ENCODE peak calls at places on chromosomes 11 and 22, in eight cellular contexts. U, J, V, S, G, T, E and K are unnamed samples.

GRCh38 chr22:49880281-49880680 is 26.6 kb downstream of the ZBED4 start:
- DNase-seq in U (no peak), J (no peak), V (no peak), S (no peak), G (no peak), T (no peak), E (no peak), K (peak; percentile 21)

GRCh38 chr11:28673687-28674431 is 565.7 kb downstream of the METTL15 start:
- DNase-seq in U (peak; percentile 85), J (no peak), V (peak; percentile 13), S (peak; percentile 46), G (no peak), T (no peak), E (no peak), K (no peak)

GRCh38 chr11:117454564-117454917 is 126.9 kb downstream of the CEP164 start:
- DNase-seq in U (no peak), J (no peak), V (no peak), S (no peak), G (no peak), T (no peak), E (no peak), K (no peak)

GRCh38 chr22:44392446-44392921 is 79.7 kb upstream of the SHISAL1 start:
- DNase-seq in U (peak; percentile 69), J (no peak), V (peak; percentile 11), S (peak; percentile 24), G (no peak), T (no peak), E (no peak), K (no peak)

GRCh38 chr11:24521586-24521985 is 24.7 kb downstream of the LUZP2 start:
- DNase-seq in U (no peak), J (no peak), V (no peak), S (no peak), G (no peak), T (no peak), E (no peak), K (no peak)

GRCh38 chr11:68976563-68976962 is 4.2 kb downstream of the MRGPRD start:
- DNase-seq in U (no peak), J (no peak), V (peak; percentile 7), S (no peak), G (no peak), T (no peak), E (peak; percentile 18), K (no peak)

GRCh38 chr11:62777389-62777788 is 6.2 kb downstream of the TAF6L start:
- DNase-seq in U (no peak), J (no peak), V (no peak), S (no peak), G (no peak), T (no peak), E (no peak), K (no peak)

GRCh38 chr11:2687782-2688191 is 12.0 kb downstream of the KCNQ1OT1 start:
- DNase-seq in U (no peak), J (no peak), V (no peak), S (no peak), G (no peak), T (no peak), E (no peak), K (no peak)

DNA sequence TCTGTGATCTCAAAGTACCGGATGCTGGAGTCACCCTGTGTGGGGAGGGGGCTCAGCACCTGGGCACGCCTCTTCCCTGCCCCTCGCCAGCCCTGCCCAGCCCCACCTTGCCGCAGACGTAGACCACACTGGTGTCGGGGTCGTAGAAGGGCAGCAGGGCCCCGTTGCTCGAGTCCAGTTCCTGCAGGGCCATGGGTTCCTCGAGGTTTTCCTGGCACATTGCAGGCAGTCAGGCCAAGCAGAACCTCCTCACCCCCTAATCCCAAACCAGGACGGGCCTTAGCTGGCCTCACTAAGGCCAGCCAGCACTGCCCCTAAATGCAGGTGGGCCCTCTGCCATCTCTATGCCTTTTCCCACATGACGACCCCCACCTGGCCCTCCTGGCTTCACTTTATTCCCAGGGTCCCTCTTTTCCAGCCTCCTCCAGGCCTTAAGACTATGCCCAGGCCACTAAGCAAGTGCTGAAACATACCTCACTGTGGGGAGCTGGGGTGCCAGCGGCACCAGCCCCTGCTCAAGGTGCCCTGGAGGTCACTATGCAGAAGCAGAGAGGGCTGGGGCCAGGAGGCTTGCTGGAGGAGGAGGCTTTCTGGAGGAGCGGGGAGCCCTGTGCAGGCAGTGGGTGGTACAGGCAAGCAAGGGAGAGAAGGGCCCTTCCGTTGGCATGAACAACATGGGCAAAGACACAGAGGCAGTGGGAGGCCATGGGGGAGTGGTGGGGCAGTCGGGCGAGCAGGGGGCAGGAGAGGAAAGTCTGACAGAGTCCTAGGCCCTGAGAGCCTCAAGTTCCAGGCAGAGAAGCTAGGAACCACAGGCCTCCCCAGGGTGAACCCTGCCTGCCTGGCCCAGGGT is 2.8 kb downstream of the CORO1B start:
- DNase-seq in U (no peak), J (no peak), V (no peak), S (no peak), G (peak; percentile 27), T (no peak), E (no peak), K (peak; percentile 23)
- H3K36me3 ChIP-seq in U (peaks cover 8% of the 10 kb centered on the region), J (no peaks in the 10 kb centered on the region), V (peaks cover 44% of the 10 kb centered on the region), S (no peaks in the 10 kb centered on the region), G (peaks cover 27% of the 10 kb centered on the region), T (peaks cover 23% of the 10 kb centered on the region), E (peaks cover 22% of the 10 kb centered on the region), K (peaks cover 38% of the 10 kb centered on the region)

GRCh38 chr22:40368016-40368415 is 2.4 kb upstream of the SGSM3 start:
- DNase-seq in U (no peak), J (no peak), V (no peak), S (no peak), G (no peak), T (no peak), E (no peak), K (no peak)
- H3K27ac ChIP-seq in U (no peak overlapping the region), J (no peak overlapping the region), V (no peak overlapping the region), S (peak overlapping the region; percentile 33), G (no peak overlapping the region), T (no peak overlapping the region), E (no peak overlapping the region), K (no peak overlapping the region)

DNA sequence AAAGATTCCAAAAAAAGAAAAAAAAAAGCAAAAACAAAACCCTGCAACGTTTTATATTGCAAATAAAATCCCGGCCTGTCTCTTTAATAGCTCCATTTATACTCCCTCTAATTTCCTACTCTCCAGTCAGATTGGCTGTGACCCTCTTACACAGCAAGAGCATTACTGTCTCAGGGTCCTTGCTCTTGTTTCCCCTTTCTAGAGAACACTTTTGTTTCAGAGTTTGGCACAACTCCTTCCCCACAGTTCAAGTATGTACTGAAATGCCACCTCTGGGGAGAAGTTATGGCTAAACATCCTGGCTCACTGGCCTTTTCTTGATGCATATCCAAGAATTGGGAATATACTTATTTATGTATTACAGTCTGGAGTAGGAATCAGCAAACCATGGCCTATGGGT is 2.6 kb downstream of the CASP12 start:
- DNase-seq in U (no peak), J (no peak), V (no peak), S (no peak), G (no peak), T (no peak), E (peak; percentile 36), K (no peak)
- H2AFZ ChIP-seq in U (no peak overlapping the region), J (no peak overlapping the region), V (no peak overlapping the region), S (no peak overlapping the region), G (no peak overlapping the region), T (no peak overlapping the region), E (no peak overlapping the region), K (no peak overlapping the region)

DNA sequence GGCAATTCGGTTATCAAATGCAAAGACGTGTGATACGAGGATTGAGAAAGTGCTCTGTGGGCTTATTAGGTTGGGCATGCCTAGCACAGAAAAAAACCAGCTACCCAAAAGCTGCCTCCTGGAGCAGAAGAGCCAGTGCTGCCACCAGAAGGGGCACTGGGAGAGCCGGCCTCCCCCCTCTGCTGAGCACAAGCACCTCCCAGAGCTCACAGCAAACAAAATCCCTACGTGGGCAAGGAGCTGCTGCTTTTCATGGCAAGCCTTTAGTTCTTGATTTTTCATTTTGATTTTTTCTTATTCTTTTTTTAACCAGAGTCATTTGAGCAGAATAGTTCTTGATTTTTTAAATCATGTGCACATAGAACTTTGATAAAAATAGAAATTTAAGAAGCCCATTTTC is 12.8 kb downstream of the RPUSD4 start:
- DNase-seq in U (no peak), J (no peak), V (no peak), S (no peak), G (no peak), T (no peak), E (no peak), K (no peak)
- H3K36me3 ChIP-seq in U (peaks cover 70% of the 10 kb centered on the region), J (peaks cover 14% of the 10 kb centered on the region), V (peaks cover 37% of the 10 kb centered on the region), S (peaks cover 27% of the 10 kb centered on the region), G (peaks cover 99% of the 10 kb centered on the region), T (peaks cover 52% of the 10 kb centered on the region), E (peaks cover 11% of the 10 kb centered on the region), K (peaks cover 86% of the 10 kb centered on the region)

GRCh38 chr11:11582261-11582701 is 39.5 kb downstream of the GALNT18 start:
- DNase-seq in U (no peak), J (no peak), V (no peak), S (no peak), G (no peak), T (no peak), E (no peak), K (no peak)
- H3K27ac ChIP-seq in U (no peak overlapping the region), J (no peak overlapping the region), V (no peak overlapping the region), S (no peak overlapping the region), G (no peak overlapping the region), T (no peak overlapping the region), E (no peak overlapping the region), K (no peak overlapping the region)